ENCODE peak calls at places on chromosomes 11 and 22, in five cellular contexts. Q is tibial nerve, O is stomach, X is body of pancreas, V is thyroid gland. J is an unnamed sample.
A peak's percentile ranks its signal among the peaks of the same experiment; 100 is the strongest.

GRCh38 chr22:49353185-49353584 is 474.5 kb downstream of the BRD1 start:
- DNase-seq in O (peak; percentile 16), Q (no peak), V (no peak), X (no peak), J (no peak)

GRCh38 chr11:70169136-70169535 is 34.0 kb upstream of the FADD start:
- DNase-seq in Q (no peak), X (no peak), V (no peak), O (no peak), J (no peak)

GRCh38 chr22:39283312-39284141 is 35.9 kb downstream of the RPL3 start:
- DNase-seq in X (peak; percentile 40), Q (peak; percentile 35), V (no peak), O (peak; percentile 60), J (peak; percentile 86)

GRCh38 chr11:69642913-69643632 is 2.1 kb downstream of the CCND1 start:
- DNase-seq in X (peak; percentile 78), O (peak; percentile 85), Q (peak; percentile 56), V (peak; percentile 84), J (peak; percentile 53)

GRCh38 chr22:37051629-37052385 is at the start of gene KCTD17:
- DNase-seq in Q (peak; percentile 30), X (peak; percentile 58), V (peak; percentile 51), O (peak; percentile 70), J (peak; percentile 86)

GRCh38 chr22:34669001-34669400 is 397.0 kb upstream of the ISX start:
- DNase-seq in O (no peak), X (no peak), V (no peak), Q (no peak), J (no peak)

GRCh38 chr22:42848941-42849340 is 8.1 kb downstream of the ARFGAP3 start:
- DNase-seq in Q (no peak), O (no peak), V (peak; percentile 47), X (peak; percentile 61), J (no peak)

GRCh38 chr11:93906486-93906885 is 56.1 kb upstream of the VSTM5 start:
- DNase-seq in V (no peak), Q (no peak), X (no peak), O (no peak), J (no peak)

GRCh38 chr11:17561466-17562001 is 14.5 kb downstream of the OTOG start:
- DNase-seq in X (no peak), O (no peak), Q (no peak), V (no peak), J (no peak)

GRCh38 chr11:56716379-56716854 is 17.5 kb downstream of the OR9G1 start:
- DNase-seq in X (no peak), Q (no peak), O (no peak), V (no peak), J (no peak)

GRCh38 chr22:47156352-47157092 is 394.1 kb downstream of the TBC1D22A start:
- DNase-seq in O (no peak), V (no peak), Q (no peak), X (peak; percentile 56), J (no peak)

GRCh38 chr11:11020747-11021149 is 162.9 kb upstream of the ZBED5 start:
- DNase-seq in X (no peak), Q (no peak), O (no peak), V (no peak), J (no peak)

GRCh38 chr11:75820636-75821035 is 5.6 kb downstream of the UVRAG start:
- DNase-seq in X (no peak), Q (no peak), O (no peak), V (no peak), J (no peak)

GRCh38 chr11:131758726-131759125 is 388.3 kb downstream of the NTM start:
- DNase-seq in O (no peak), V (no peak), Q (no peak), X (no peak), J (no peak)

GRCh38 chr11:2303627-2304155 is 1.9 kb downstream of the TSPAN32 start:
- DNase-seq in Q (no peak), X (peak; percentile 13), V (no peak), O (peak; percentile 79), J (no peak)

GRCh38 chr11:33881651-33882279 is 10.1 kb downstream of the LMO2 start:
- DNase-seq in V (no peak), X (no peak), O (no peak), Q (no peak), J (no peak)

GRCh38 chr22:46936378-46936916 is 174.0 kb downstream of the TBC1D22A start:
- DNase-seq in Q (peak; percentile 27), O (no peak), V (peak; percentile 66), X (no peak), J (no peak)

GRCh38 chr11:107526197-107526596 is 39.3 kb downstream of the ALKBH8 start:
- DNase-seq in Q (no peak), O (no peak), V (no peak), X (no peak), J (no peak)

GRCh38 chr22:33917744-33918406 is 2.4 kb downstream of the LARGE1 start:
- DNase-seq in O (no peak), Q (no peak), V (no peak), X (no peak), J (no peak)

GRCh38 chr11:45052361-45052760 is 94.1 kb upstream of the PRDM11 start:
- DNase-seq in X (no peak), V (no peak), Q (no peak), O (no peak), J (no peak)

GRCh38 chr11:126140932-126141291 is 70.5 kb downstream of the RPUSD4 start:
- DNase-seq in Q (peak; percentile 81), X (peak; percentile 58), V (peak; percentile 89), O (peak; percentile 62), J (no peak)

GRCh38 chr22:45212306-45212709 is 28.4 kb downstream of the KIAA0930 start:
- DNase-seq in V (peak; percentile 84), O (peak; percentile 38), Q (peak; percentile 44), X (peak; percentile 48), J (peak; percentile 68)

GRCh38 chr11:57527056-57527631 is 3.4 kb downstream of the TIMM10 start:
- DNase-seq in O (peak; percentile 85), X (peak; percentile 81), Q (peak; percentile 95), V (peak; percentile 78), J (no peak)

GRCh38 chr22:36253523-36254490 is 874 bp downstream of the APOL1 start:
- DNase-seq in Q (peak; percentile 68), X (peak; percentile 46), V (peak; percentile 44), O (peak; percentile 68), J (no peak)

GRCh38 chr11:48034926-48035876 is 54.8 kb downstream of the PTPRJ start:
- DNase-seq in V (no peak), X (peak; percentile 37), O (peak; percentile 40), Q (peak; percentile 82), J (no peak)

GRCh38 chr11:114617157-114618124 is 21.9 kb upstream of the NXPE4 start:
- DNase-seq in O (no peak), X (no peak), V (no peak), Q (no peak), J (no peak)
- TF ChIP-seq POLR2A in O (no peak), X (no peak), V (no peak), Q (no peak), J (no peak)

DNA sequence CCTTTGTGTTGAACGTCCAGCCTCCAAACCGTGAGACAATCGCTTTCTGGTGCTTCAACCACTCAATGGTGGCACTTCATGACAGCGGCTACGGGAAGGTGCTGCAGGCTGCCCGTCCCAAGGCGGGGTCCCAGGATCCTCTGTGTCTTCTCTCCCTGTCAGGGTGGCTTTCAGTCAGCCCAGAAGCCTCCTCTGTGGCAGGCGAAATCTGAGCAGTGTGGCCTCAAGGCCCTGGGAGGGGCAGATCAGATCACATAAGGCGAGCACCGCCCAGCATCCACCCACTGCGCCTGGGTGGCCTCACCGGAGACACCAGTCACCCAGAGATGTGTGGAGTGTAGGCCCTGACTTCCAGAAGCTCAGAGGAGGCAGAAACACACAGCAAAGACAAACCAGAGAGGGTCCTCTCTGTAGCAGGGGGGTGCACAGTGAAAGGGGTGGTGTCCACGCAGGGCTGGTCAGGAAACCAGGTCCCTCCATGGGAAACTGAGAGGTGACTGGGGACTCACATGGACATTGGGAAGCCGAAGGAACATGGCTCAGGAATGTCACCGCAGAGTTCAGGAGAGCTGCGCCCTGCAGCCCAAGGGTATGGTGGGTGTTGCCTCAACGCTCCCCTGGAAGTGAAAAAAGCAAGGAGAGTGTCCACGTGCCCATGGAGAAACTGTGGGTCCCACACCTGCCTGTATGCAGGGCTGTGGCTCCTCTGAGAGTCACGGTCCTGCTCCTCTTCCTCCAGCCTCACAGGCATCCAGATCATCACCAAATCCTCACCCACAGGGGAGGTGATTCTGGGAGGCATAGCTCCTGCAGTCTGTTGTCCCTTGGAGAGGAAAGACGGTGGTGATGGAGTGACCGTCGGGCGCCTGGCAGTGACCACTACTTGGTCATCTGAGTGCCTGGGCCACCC is 1420.7 kb downstream of the TBC1D22A start:
- DNase-seq in Q (no peak), X (no peak), O (no peak), V (no peak), J (no peak)
- TF ChIP-seq POLR2A in Q (no peak), X (no peak), O (no peak), V (no peak), J (no peak)

DNA sequence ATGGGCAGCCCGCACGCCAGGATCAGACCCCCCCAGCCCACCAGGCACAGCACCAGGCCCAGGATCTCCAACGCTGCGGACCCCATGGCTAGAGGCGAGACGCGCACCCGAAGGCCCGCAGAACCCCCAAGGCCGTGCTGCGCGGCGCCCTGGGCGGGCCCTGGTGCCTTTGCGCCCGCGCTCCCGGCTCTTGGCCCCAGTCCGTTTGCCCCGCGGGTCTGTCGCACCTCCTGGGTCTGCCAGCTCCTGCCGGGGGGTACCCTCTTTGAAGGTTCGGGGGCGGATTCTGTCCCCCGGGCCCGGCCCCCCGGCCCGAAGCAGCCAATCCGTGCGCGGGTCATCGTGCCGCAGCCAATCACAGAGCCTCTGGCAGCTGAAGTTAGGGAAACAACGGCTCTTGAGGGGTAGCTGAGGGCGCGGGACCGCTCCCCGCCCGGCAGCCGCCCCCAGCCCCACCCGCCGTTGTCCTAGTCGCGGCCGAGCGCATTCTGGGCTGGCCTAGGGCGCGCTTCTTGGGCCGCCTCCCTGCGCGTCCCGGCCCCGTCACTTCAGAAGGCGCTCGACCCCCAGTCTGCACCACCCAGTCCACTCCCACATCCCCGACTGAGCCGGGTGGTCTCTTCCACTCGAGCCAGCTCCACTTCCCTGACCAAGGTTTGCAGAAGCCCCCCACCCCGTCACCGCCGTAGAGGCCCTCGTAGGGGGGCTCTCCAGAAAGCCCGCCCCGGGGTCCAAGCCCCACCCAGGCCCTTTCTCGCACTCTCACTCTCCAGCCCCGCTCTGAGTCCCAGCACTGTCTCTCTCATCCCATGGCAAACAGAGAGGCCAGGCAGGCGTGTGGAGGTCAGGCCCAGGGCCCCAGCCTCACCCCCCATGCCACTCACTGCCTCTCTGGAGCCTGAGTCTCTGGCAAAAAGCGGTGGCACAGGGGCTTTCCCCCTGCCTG is at the start of gene CLDN5:
- DNase-seq in Q (no peak), X (no peak), V (peak; percentile 30), O (no peak), J (no peak)
- TF ChIP-seq POLR2A in Q (no peak), X (peak; percentile 33), V (peak; percentile 62), O (no peak), J (no peak)

DNA sequence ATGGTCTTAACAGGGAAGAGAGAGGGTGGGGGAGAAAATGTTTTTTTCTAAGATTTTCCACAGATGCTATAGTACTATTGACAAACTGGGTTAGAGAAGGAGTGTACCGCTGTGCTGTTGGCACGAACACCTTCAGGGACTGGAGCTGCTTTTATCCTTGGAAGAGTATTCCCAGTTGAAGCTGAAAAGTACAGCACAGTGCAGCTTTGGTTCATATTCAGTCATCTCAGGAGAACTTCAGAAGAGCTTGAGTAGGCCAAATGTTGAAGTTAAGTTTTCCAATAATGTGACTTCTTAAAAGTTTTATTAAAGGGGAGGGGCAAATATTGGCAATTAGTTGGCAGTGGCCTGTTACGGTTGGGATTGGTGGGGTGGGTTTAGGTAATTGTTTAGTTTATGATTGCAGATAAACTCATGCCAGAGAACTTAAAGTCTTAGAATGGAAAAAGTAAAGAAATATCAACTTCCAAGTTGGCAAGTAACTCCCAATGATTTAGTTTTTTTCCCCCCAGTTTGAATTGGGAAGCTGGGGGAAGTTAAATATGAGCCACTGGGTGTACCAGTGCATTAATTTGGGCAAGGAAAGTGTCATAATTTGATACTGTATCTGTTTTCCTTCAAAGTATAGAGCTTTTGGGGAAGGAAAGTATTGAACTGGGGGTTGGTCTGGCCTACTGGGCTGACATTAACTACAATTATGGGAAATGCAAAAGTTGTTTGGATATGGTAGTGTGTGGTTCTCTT is 2.9 kb downstream of the MALAT1 start:
- DNase-seq in Q (no peak), O (no peak), V (no peak), X (no peak), J (no peak)
- TF ChIP-seq POLR2A in Q (peak; percentile 30), O (no peak), V (peak; percentile 37), X (peak; percentile 67), J (peak; percentile 53)